ENCODE peak calls at places on chromosome 19, in ten cellular contexts. S is A549; D is brain microvascular endothelial cell; Q is left lung; P is heart left ventricle; L is left ventricle myocardium inferior; Z is AG04450; X is cardiac muscle cell; O is mammary epithelial cell; K is CD8-positive, alpha-beta T cell. C is an unnamed sample.

GRCh38 chr19:51372649-51373504 is at the start of gene NKG7:
- DNase-seq in S (no peak), D (no peak), Q (no peak), P (no peak), L (no peak), Z (no peak), X (no peak), O (no peak), K (peak), C (no peak)

GRCh38 chr19:52007436-52007804 is 591 bp downstream of the ZNF615 start:
- DNase-seq in S (no peak), D (no peak), Q (no peak), P (no peak), L (no peak), Z (no peak), X (peak), O (no peak), K (no peak), C (no peak)

GRCh38 chr19:3821857-3822364 is 35.7 kb upstream of the MATK start:
- DNase-seq in S (peak), D (peak), Q (peak), P (peak), L (peak), Z (no peak), X (peak), O (no peak), K (peak), C (peak)

GRCh38 chr19:58166708-58167280 is 16.1 kb upstream of the ZNF274 start:
- DNase-seq in S (no peak), D (no peak), Q (no peak), P (no peak), L (no peak), Z (no peak), X (no peak), O (no peak), K (no peak), C (no peak)

GRCh38 chr19:38713227-38713649 is 31.0 kb downstream of the CAPN12 start:
- DNase-seq in S (no peak), D (no peak), Q (no peak), P (peak), L (peak), Z (no peak), X (no peak), O (no peak), K (no peak), C (peak)

GRCh38 chr19:3768015-3768747 is 3.8 kb downstream of the RAX2 start:
- DNase-seq in S (no peak), D (no peak), Q (no peak), P (no peak), L (no peak), Z (no peak), X (no peak), O (no peak), K (no peak), C (no peak)

GRCh38 chr19:6378036-6378435 is 2.3 kb upstream of the PSPN start:
- DNase-seq in S (no peak), D (no peak), Q (no peak), P (no peak), L (no peak), Z (peak), X (no peak), O (no peak), K (no peak), C (no peak)

GRCh38 chr19:32605544-32605943 is 24.6 kb downstream of the PDCD5 start:
- DNase-seq in S (no peak), D (no peak), Q (no peak), P (no peak), L (no peak), Z (no peak), X (no peak), O (no peak), K (no peak), C (no peak)

GRCh38 chr19:2317300-2317699 is 9.3 kb upstream of the LINGO3 start:
- DNase-seq in S (no peak), D (no peak), Q (no peak), P (no peak), L (no peak), Z (no peak), X (no peak), O (no peak), K (no peak), C (no peak)

GRCh38 chr19:33134571-33135041 is 2.7 kb downstream of the WDR88 start:
- DNase-seq in S (no peak), D (no peak), Q (no peak), P (no peak), L (no peak), Z (no peak), X (no peak), O (no peak), K (peak), C (no peak)

GRCh38 chr19:33646306-33646705 is 24.6 kb downstream of the CHST8 start:
- DNase-seq in S (no peak), D (no peak), Q (no peak), P (no peak), L (no peak), Z (no peak), X (no peak), O (no peak), K (no peak), C (peak)

GRCh38 chr19:29873024-29873800 is 61.4 kb downstream of the CCNE1 start:
- DNase-seq in S (peak), D (no peak), Q (peak), P (peak), L (peak), Z (no peak), X (peak), O (no peak), K (peak), C (no peak)

GRCh38 chr19:58577581-58578429 is 4.7 kb upstream of the MZF1 start:
- DNase-seq in S (no peak), D (no peak), Q (peak), P (no peak), L (peak), Z (no peak), X (no peak), O (no peak), K (no peak), C (no peak)

GRCh38 chr19:8910775-8911414 is 78.7 kb downstream of the MBD3L1 start:
- DNase-seq in S (no peak), D (no peak), Q (no peak), P (no peak), L (no peak), Z (no peak), X (no peak), O (no peak), K (no peak), C (no peak)

GRCh38 chr19:6685482-6685881 is 15.5 kb upstream of the TNFSF14 start:
- DNase-seq in S (no peak), D (no peak), Q (no peak), P (no peak), L (no peak), Z (no peak), X (no peak), O (no peak), K (no peak), C (peak)

GRCh38 chr19:44807162-44807561 is 1.7 kb upstream of the BCAM start:
- DNase-seq in S (peak), D (no peak), Q (no peak), P (no peak), L (no peak), Z (no peak), X (no peak), O (peak), K (no peak), C (peak)

DNA sequence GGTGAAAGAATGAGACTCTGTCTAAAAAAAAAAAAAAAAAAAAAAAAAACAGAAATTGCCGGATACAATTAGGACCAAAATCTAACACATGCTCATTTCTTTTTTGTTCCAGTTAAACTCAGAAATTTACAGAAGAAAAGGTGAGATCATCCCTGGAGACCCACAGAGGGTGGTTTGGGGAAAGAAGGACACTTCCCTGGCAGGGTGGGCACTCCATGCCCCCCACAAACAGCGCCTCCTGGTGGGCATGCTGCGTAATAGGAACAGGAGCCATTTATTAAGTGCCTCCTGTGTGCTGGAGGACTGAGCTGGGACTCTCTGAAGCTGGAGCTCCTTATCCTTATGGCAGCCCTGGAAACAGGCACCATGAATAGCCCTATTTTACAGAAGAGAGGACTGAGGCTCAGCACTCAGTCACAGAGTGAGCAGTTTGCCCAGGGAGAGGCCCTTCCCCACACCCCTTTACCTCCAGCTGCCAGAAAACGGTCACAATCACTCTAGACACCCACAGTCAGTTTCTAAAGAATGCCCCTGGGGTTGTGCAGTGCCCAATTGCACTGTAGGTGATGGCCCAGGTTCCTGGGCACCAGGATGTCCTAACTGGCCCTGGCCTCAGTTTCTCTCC is 10.1 kb downstream of the C19orf38 start:
- DNase-seq in S (no peak), D (no peak), Q (peak), P (no peak), L (no peak), Z (no peak), X (peak), O (no peak), K (no peak), C (no peak)
- TF ChIP-seq CTCF in S (peak), D (peak), Q (peak), P (peak), L (peak), Z (peak), X (peak), O (peak), K (peak), C (peak)

GRCh38 chr19:36060430-36060829 is 5.7 kb downstream of the WDR62 start:
- DNase-seq in S (peak), D (peak), Q (no peak), P (peak), L (peak), Z (peak), X (peak), O (peak), K (no peak), C (peak)
- H3K27ac ChIP-seq in S (no peak), D (no peak), Q (no peak), P (no peak), L (no peak), Z (no peak), X (no peak), O (no peak), K (no peak), C (no peak)

DNA sequence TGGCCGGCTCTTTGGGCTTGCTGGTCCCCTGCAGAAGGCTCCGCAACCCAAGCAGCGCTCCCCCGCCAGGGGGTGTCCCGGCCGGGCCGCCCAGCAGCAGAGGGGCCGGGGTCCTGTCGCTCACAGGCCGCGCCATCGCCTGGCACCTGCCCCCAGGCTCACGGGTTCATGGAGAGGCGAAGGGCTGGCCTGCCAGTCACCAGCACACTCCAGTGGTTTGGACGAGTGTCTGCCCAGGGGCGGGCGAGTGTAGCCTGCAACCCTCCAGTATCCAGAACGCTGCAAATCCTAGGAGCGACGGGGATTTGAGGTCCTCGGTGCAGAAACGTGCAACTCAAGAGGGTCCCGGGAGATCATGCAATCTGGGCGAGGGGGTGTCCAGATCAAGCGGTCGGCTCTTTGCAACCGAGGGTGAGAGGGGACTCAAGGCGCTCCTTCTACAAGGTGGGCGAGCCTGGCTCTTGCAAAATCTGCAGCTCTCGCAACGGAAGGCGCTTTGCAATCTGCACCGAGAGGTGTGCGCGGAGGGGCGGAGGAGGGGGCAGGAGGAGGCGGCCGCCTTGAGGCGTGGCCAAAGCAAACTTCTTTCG is at the start of gene DBP:
- DNase-seq in S (peak), D (no peak), Q (peak), P (peak), L (peak), Z (no peak), X (peak), O (no peak), K (no peak), C (peak)
- TF ChIP-seq CTCF in S (no peak), D (no peak), Q (no peak), P (no peak), L (peak), Z (peak), X (peak), O (peak), K (no peak), C (no peak)

GRCh38 chr19:16260794-16261161 is 63.1 kb downstream of the AP1M1 start:
- DNase-seq in S (no peak), D (no peak), Q (no peak), P (no peak), L (no peak), Z (no peak), X (no peak), O (no peak), K (no peak), C (no peak)

GRCh38 chr19:16257509-16258002 is 59.8 kb downstream of the AP1M1 start:
- DNase-seq in S (no peak), D (no peak), Q (no peak), P (no peak), L (no peak), Z (no peak), X (no peak), O (no peak), K (no peak), C (no peak)

GRCh38 chr19:16258440-16258903 is 60.8 kb downstream of the AP1M1 start:
- DNase-seq in S (no peak), D (peak), Q (no peak), P (peak), L (peak), Z (no peak), X (no peak), O (no peak), K (no peak), C (peak)

GRCh38 chr19:16260160-16260793 is 62.6 kb downstream of the AP1M1 start:
- DNase-seq in S (no peak), D (no peak), Q (no peak), P (no peak), L (no peak), Z (no peak), X (no peak), O (no peak), K (no peak), C (no peak)

DNA sequence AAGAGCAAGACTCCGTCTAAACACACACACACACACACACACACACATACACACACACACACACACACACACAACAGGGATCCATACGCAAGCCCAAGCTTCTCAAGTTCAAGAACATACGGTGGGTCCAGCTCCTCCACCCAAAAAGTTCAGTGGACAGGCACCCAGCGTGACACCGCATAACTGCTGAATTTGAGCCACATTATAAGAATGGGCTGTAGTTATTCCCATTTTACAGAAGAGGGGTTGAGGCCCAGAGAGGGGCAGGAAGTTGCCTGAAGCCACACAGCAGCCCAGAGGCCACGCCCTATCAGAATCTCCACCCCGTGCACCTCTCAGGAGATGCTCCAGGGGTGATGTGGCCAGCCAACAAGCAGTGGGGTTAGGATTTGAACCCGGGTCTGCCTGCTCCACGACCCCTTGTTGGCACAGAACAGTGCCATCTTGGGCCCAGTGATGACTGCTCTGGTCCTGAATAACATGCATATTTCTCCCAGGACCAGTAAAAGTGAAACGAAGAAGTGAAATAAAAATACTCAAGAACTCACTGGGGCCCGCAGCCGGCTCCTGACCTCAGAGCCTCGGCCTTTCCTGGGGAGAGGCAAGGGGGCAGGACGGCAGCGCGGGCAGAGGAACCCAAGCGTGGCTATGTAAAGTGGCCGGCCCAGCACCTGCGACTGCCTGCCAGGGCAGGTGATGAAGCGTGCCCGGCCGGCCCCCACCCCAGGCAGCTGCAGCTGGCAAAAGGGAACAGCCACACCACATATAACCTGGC is 61.9 kb downstream of the AP1M1 start:
- DNase-seq in S (no peak), D (no peak), Q (no peak), P (peak), L (no peak), Z (no peak), X (no peak), O (no peak), K (no peak), C (no peak)
- H3K27ac ChIP-seq in S (no peak), D (no peak), Q (peak), P (peak), L (peak), Z (no peak), X (no peak), O (no peak), K (no peak), C (no peak)